ENCODE peak calls at places on chromosome 9, in six cellular contexts. U is fibroblast of mammary gland, X is HCT116, A is cardiac muscle cell, F is tibial nerve, Y is sigmoid colon. D is an unnamed sample.

GRCh38 chr9:132147331-132147730 is 14.5 kb upstream of the NTNG2 start:
- DNase-seq in F (no peak), Y (no peak), X (no peak), U (no peak), A (no peak), D (no peak)

GRCh38 chr9:12718482-12719026 is 25.4 kb downstream of the TYRP1 start:
- DNase-seq in U (no peak), F (no peak), X (no peak), A (peak), Y (no peak), D (no peak)

GRCh38 chr9:131697097-131697496 is 42.8 kb downstream of the RAPGEF1 start:
- DNase-seq in U (peak), X (no peak), F (no peak), A (peak), Y (peak), D (no peak)

GRCh38 chr9:87346061-87346665 is 151.5 kb upstream of the DAPK1 start:
- DNase-seq in X (no peak), A (no peak), Y (no peak), F (no peak), U (no peak), D (no peak)

GRCh38 chr9:137314561-137315560 is 12.8 kb upstream of the NRARP start:
- DNase-seq in U (no peak), Y (peak), X (no peak), A (no peak), F (no peak), D (no peak)

GRCh38 chr9:8338742-8339425 is 539.3 kb upstream of the DMAC1 start:
- DNase-seq in F (no peak), U (peak), X (no peak), A (no peak), Y (no peak), D (no peak)

GRCh38 chr9:106333487-106333886 is 529.5 kb upstream of the ZNF462 start:
- DNase-seq in U (no peak), A (no peak), F (no peak), Y (no peak), X (no peak), D (no peak)

GRCh38 chr9:69822091-69822750 is 1.6 kb downstream of the CFAP95 start:
- DNase-seq in X (no peak), Y (no peak), F (no peak), U (peak), A (no peak), D (no peak)

GRCh38 chr9:109560470-109561132 is 62.5 kb upstream of the PTPN3 start:
- DNase-seq in F (no peak), A (peak), U (no peak), X (peak), Y (no peak), D (no peak)

GRCh38 chr9:31210982-31211570 is 1173.4 kb upstream of the ACO1 start:
- DNase-seq in X (no peak), A (no peak), U (no peak), Y (no peak), F (no peak), D (no peak)

GRCh38 chr9:95981741-95982390 is 106.4 kb downstream of the ERCC6L2 start:
- DNase-seq in X (no peak), A (no peak), U (no peak), Y (no peak), F (no peak), D (no peak)

GRCh38 chr9:3151672-3152576 is 308.0 kb upstream of the PUM3 start:
- DNase-seq in X (no peak), F (no peak), Y (no peak), A (no peak), U (no peak), D (no peak)

DNA sequence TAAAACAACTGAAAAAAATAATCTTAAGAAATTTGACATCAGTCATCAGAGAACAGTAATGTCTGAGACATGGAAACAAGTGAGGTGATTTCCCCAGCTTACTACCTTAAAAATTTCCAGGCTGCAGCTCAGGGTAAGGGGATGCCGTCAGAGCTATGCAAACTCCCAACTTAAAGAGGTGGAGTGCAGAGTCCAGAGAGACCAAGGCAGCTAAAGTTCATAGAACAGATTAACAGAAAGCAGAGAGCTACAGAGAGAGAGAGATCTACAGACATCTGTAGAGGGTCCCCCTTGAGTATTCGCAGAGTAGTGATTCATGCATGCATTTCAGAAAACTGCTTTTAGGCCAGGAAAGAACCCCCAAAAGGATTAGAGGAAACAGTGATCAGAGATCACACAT is 306.1 kb upstream of the PUM3 start:
- DNase-seq in Y (no peak), U (peak), A (no peak), X (no peak), F (no peak), D (no peak)
- TF ChIP-seq CTCF in Y (no peak), U (no peak), A (no peak), X (no peak), F (no peak), D (no peak)

DNA sequence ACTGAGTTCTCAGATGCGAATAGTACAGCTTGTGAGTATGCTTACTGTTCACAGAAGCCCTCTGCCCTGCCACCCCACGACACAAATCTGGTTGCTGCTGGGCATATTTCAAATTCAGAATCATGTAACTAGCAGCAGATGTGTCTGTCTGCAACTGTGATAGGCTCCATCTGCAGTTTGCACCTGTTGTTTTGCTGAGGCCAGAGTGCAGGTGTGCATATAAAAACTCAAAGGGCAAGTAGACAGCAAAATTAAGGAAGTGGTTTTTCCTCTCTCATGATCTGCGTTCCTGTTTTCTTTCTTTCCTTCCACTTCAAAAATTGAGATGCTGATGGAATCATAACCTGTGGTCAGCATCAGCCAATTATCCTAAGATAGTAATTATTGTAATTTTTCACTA is 1000.5 kb downstream of the PTPRD start:
- DNase-seq in A (no peak), Y (no peak), F (no peak), U (no peak), X (no peak), D (no peak)
- H3K4me3 ChIP-seq in A (no peak), Y (no peak), F (no peak), U (no peak), X (no peak), D (no peak)

DNA sequence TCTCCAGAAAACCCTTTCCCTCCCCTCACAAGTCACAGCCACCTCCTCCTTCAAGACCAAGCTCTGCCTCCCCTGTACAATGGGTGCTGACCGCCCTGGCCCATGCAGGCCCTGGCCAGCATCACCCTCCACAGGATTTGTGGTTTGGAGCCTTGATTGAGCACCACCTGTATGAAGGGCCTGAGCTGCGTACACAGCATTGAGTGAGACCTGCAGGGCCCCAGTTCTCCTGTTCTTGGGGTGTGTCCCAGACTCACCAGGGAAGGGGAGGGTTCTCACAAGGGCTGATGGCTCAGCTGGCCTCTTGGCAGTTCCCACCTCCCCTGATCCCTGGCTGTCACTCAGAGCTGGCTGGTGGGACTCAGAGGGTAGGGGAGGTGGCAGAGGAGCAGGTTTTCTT is 63.7 kb upstream of the IER5L start:
- DNase-seq in U (no peak), X (no peak), F (no peak), A (no peak), Y (no peak), D (no peak)
- TF ChIP-seq CTCF in U (no peak), X (no peak), F (no peak), A (no peak), Y (no peak), D (no peak)

GRCh38 chr9:17589771-17590170 is 10.9 kb downstream of the SH3GL2 start:
- DNase-seq in F (no peak), A (no peak), Y (no peak), X (no peak), U (no peak), D (no peak)

GRCh38 chr9:17597977-17598376 is 19.1 kb downstream of the SH3GL2 start:
- DNase-seq in A (no peak), X (no peak), U (no peak), F (no peak), Y (no peak), D (no peak)

GRCh38 chr9:17594961-17595360 is 16.1 kb downstream of the SH3GL2 start:
- DNase-seq in F (no peak), A (no peak), Y (no peak), X (no peak), U (no peak), D (no peak)
- H3K4me3 ChIP-seq in F (no peak), A (no peak), Y (no peak), X (no peak), U (no peak), D (no peak)

GRCh38 chr9:121169094-121169601 is 32.5 kb downstream of the RAB14 start:
- DNase-seq in Y (no peak), U (peak), F (peak), X (no peak), A (peak), D (no peak)
- TF ChIP-seq CTCF in Y (no peak), U (peak), F (peak), X (peak), A (peak), D (peak)

GRCh38 chr9:78399153-78399552 is 102.2 kb downstream of the PSAT1 start:
- DNase-seq in Y (no peak), A (no peak), X (no peak), U (no peak), F (no peak), D (no peak)

GRCh38 chr9:78393932-78394331 is 97.0 kb downstream of the PSAT1 start:
- DNase-seq in Y (no peak), F (no peak), X (no peak), A (no peak), U (no peak), D (no peak)

GRCh38 chr9:78396087-78396486 is 99.2 kb downstream of the PSAT1 start:
- DNase-seq in X (no peak), F (no peak), Y (no peak), A (no peak), U (no peak), D (no peak)

GRCh38 chr9:78400496-78400895 is 103.6 kb downstream of the PSAT1 start:
- DNase-seq in U (no peak), A (no peak), F (no peak), Y (no peak), X (no peak), D (no peak)

GRCh38 chr9:78397045-78397843 is 100.3 kb downstream of the PSAT1 start:
- DNase-seq in F (no peak), Y (no peak), U (no peak), X (no peak), A (no peak), D (no peak)
- H3K4me3 ChIP-seq in F (no peak), Y (no peak), U (no peak), X (no peak), A (no peak), D (no peak)

DNA sequence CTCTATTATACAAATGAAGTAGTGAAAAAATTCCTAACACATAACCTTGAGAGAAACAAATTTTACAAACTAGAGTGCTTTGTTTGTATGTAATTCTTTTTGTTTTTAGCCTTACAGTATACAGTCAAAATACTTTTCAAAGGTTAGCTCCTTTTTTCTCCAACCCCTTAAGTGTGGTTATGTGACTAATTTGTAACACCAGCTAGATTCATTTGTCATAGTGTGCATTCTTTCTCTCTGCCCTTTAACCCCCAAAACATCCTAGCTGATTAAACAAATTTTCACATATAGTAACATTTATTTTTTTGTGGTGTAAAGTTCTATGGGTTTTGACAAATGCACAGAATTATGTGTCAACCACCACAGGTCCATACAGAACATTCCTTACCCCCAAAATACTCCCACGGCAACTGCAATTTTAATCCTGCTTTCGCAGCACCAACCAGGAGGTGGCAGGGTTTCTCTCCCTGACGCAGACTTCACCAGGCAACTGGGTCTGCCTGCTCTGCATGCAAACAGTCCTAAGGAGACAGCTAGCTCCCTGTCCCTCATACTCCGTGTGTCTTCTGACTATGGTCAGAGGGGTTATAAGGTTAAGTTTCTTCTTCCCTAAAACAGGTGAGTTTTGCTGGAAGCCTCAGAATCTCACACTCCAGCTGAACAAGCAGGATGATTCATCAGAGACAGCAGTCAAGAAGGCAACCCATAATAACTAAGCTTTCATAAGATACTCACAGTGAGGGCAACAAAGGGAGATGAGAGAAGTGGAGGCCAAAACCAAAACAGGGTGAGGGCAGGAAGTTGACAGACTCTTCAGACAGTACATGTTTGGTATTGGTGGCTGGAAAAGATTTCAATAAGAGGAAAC is 44.5 kb upstream of the NR5A1 start:
- DNase-seq in Y (no peak), A (peak), U (peak), F (no peak), X (peak), D (no peak)
- TF ChIP-seq CTCF in Y (peak), A (peak), U (peak), F (peak), X (peak), D (peak)